ENCODE peak calls at places on chromosomes 4 and X, in five cellular contexts. H is lower leg skin; J is CD8-positive, alpha-beta T cell; V is WERI-Rb-1; X is tibial artery. S is an unnamed sample.

GRCh38 chr4:3729188-3729884 is 36.8 kb upstream of the ADRA2C start:
- DNase-seq in J (no peak), V (no peak), H (no peak), X (peak), S (no peak)

GRCh38 chr4:169437299-169438047 is 166.7 kb upstream of the SH3RF1 start:
- DNase-seq in V (no peak), X (no peak), H (no peak), J (no peak), S (no peak)

GRCh38 chr4:40316782-40317635 is 18.1 kb upstream of the CHRNA9 start:
- DNase-seq in V (peak), H (peak), X (no peak), J (peak), S (peak)

GRCh38 chr4:169195032-169195431 is 75.7 kb downstream of the SH3RF1 start:
- DNase-seq in H (no peak), X (no peak), V (no peak), J (no peak), S (no peak)

GRCh38 chrX:153438522-153438921 is 7.3 kb downstream of the TREX2 start:
- DNase-seq in V (peak), X (no peak), H (no peak), J (no peak), S (no peak)

GRCh38 chr4:7699040-7699439 is 240.6 kb downstream of the AFAP1 start:
- DNase-seq in X (peak), V (no peak), H (no peak), J (no peak), S (no peak)

GRCh38 chrX:2374086-2374485 is 126.7 kb downstream of the DHRSX start:
- DNase-seq in V (no peak), J (no peak), X (no peak), H (no peak), S (no peak)

GRCh38 chr4:158055668-158056067 is 117.2 kb downstream of the GASK1B start:
- DNase-seq in V (no peak), H (no peak), J (no peak), X (no peak), S (no peak)

GRCh38 chr4:173138636-173139035 is 30.0 kb upstream of the GALNT7 start:
- DNase-seq in J (no peak), V (no peak), X (no peak), H (no peak), S (no peak)

GRCh38 chr4:78343682-78344081 is 207.9 kb upstream of the ANXA3 start:
- DNase-seq in V (no peak), X (no peak), H (no peak), J (no peak), S (no peak)

GRCh38 chrX:139091086-139091485 is 379.6 kb upstream of the FGF13 start:
- DNase-seq in H (no peak), X (no peak), V (no peak), J (no peak), S (no peak)

GRCh38 chr4:100984901-100985300 is 362.4 kb downstream of the PPP3CA start:
- DNase-seq in X (no peak), J (no peak), H (no peak), V (no peak), S (no peak)

GRCh38 chr4:25903905-25904747 is 9.9 kb upstream of the SMIM20 start:
- DNase-seq in V (no peak), H (no peak), J (no peak), X (no peak), S (no peak)

GRCh38 chrX:150463566-150463965 is 100.4 kb downstream of the MAMLD1 start:
- DNase-seq in X (no peak), V (peak), H (no peak), J (no peak), S (no peak)

GRCh38 chrX:40147399-40148188 is 49.8 kb upstream of the BCOR start:
- DNase-seq in V (no peak), J (no peak), X (no peak), H (no peak), S (peak)

GRCh38 chrX:44876076-44876475 is 3.1 kb downstream of the KDM6A start:
- DNase-seq in V (no peak), J (no peak), X (no peak), H (no peak), S (no peak)

GRCh38 chr4:128220286-128221235 is 67.1 kb downstream of the PGRMC2 start:
- DNase-seq in H (no peak), V (no peak), X (no peak), J (no peak), S (no peak)

GRCh38 chr4:186881521-186882220 is 158.0 kb upstream of the FAT1 start:
- DNase-seq in J (no peak), V (no peak), H (no peak), X (no peak), S (no peak)

GRCh38 chr4:8610858-8611610 is 18.5 kb downstream of the CPZ start:
- DNase-seq in J (no peak), V (no peak), H (no peak), X (no peak), S (no peak)

GRCh38 chr4:7112656-7113055 is 44.8 kb upstream of the GRPEL1 start:
- DNase-seq in J (no peak), V (no peak), H (no peak), X (no peak), S (no peak)

GRCh38 chr4:134787315-134787714 is 585.7 kb upstream of the PABPC4L start:
- DNase-seq in J (no peak), V (no peak), H (no peak), X (no peak), S (no peak)

GRCh38 chr4:19327364-19327763 is 924.3 kb upstream of the SLIT2 start:
- DNase-seq in X (no peak), V (no peak), H (no peak), J (no peak), S (no peak)

GRCh38 chr4:111631157-111631999 is 513.9 kb upstream of the FAM241A start:
- DNase-seq in X (no peak), V (no peak), J (no peak), H (peak), S (no peak)

GRCh38 chrX:18151661-18152060 is 69.0 kb downstream of the BEND2 start:
- DNase-seq in J (no peak), H (no peak), X (no peak), V (no peak), S (no peak)

GRCh38 chr4:70836081-70836480 is 3.6 kb downstream of the GRSF1 start:
- DNase-seq in V (no peak), J (no peak), X (no peak), H (no peak), S (no peak)

GRCh38 chr4:183360161-183360919 is 38.1 kb upstream of the CLDN24 start:
- DNase-seq in J (no peak), H (no peak), X (no peak), V (no peak), S (no peak)

GRCh38 chr4:2290488-2290887 is 28.6 kb upstream of the MXD4 start:
- DNase-seq in V (peak), J (no peak), H (no peak), X (no peak), S (no peak)

GRCh38 chr4:74438661-74439060 is 6.3 kb upstream of the AREG start:
- DNase-seq in X (no peak), V (no peak), J (no peak), H (no peak), S (no peak)
- TF ChIP-seq CTCF in X (no peak), V (no peak), J (no peak), H (no peak), S (no peak)

GRCh38 chr4:99463566-99463965 is 28.4 kb upstream of the ADH7 start:
- DNase-seq in H (no peak), J (no peak), V (no peak), X (no peak), S (no peak)

GRCh38 chr4:99458911-99459447 is 23.8 kb upstream of the ADH7 start:
- DNase-seq in J (no peak), H (no peak), X (no peak), V (no peak), S (no peak)

GRCh38 chr4:99461623-99462401 is 26.7 kb upstream of the ADH7 start:
- DNase-seq in J (no peak), V (no peak), X (no peak), H (no peak), S (no peak)

GRCh38 chr4:99459546-99460042 is 24.5 kb upstream of the ADH7 start:
- DNase-seq in H (no peak), X (no peak), J (no peak), V (no peak), S (no peak)

GRCh38 chr4:99462875-99463464 is 27.8 kb upstream of the ADH7 start:
- DNase-seq in V (peak), J (peak), H (peak), X (peak), S (peak)
- TF ChIP-seq CTCF in V (peak), J (peak), H (peak), X (peak), S (peak)

GRCh38 chr4:37243061-37243460 is 1.5 kb upstream of the NWD2 start:
- DNase-seq in J (no peak), V (no peak), H (no peak), X (no peak), S (peak)
- TF ChIP-seq CTCF in J (no peak), V (no peak), H (no peak), X (no peak), S (no peak)

GRCh38 chrX:29922607-29923006 is 292.8 kb upstream of the MAGEB2 start:
- DNase-seq in J (no peak), V (no peak), X (no peak), H (no peak), S (no peak)

GRCh38 chrX:29926659-29927058 is 288.7 kb upstream of the MAGEB2 start:
- DNase-seq in V (no peak), J (no peak), X (no peak), H (no peak), S (no peak)

GRCh38 chrX:29926056-29926455 is 289.3 kb upstream of the MAGEB2 start:
- DNase-seq in V (no peak), X (no peak), H (no peak), J (no peak), S (no peak)
- TF ChIP-seq CTCF in V (no peak), X (no peak), H (no peak), J (no peak), S (no peak)

S was measured in glutamatergic neuron.